ENCODE peak calls at places on chromosomes 6 and 20, in four cellular contexts. Z, Y, T and W are unnamed samples.

GRCh38 chr6:3228791-3229565 is 1.5 kb upstream of the TUBB2B start:
- DNase-seq in Y (peak; percentile 49), Z (peak; percentile 85), T (peak; percentile 78), W (peak; percentile 74)

GRCh38 chr6:14499804-14500203 is 382.2 kb downstream of the CD83 start:
- DNase-seq in Z (peak; percentile 79), T (peak; percentile 27), Y (peak; percentile 57), W (peak; percentile 90)

GRCh38 chr6:34189806-34190503 is 44.1 kb upstream of the GRM4 start:
- DNase-seq in Y (no peak), T (no peak), Z (no peak), W (no peak)

GRCh38 chr6:144590540-144590939 is 305.4 kb downstream of the UTRN start:
- DNase-seq in T (no peak), Z (no peak), Y (no peak), W (no peak)

GRCh38 chr20:23142162-23143050 is 56.3 kb upstream of the CD93 start:
- DNase-seq in Z (no peak), T (no peak), Y (no peak), W (no peak)

GRCh38 chr20:5393218-5393870 is 76.6 kb upstream of the PROKR2 start:
- DNase-seq in Z (peak; percentile 68), T (no peak), Y (no peak), W (peak; percentile 58)

GRCh38 chr6:134035823-134036296 is 16.6 kb downstream of the SLC2A12 start:
- DNase-seq in T (no peak), Z (no peak), Y (peak; percentile 15), W (no peak)

GRCh38 chr20:15642676-15643075 is 930.6 kb downstream of the KIF16B start:
- DNase-seq in T (no peak), Y (no peak), Z (no peak), W (no peak)

GRCh38 chr20:62557999-62558408 is 82.2 kb upstream of the GATA5 start:
- DNase-seq in Z (no peak), T (no peak), Y (no peak), W (no peak)

GRCh38 chr20:46670585-46671584 is 18.4 kb downstream of the TP53RK start:
- DNase-seq in T (no peak), Y (no peak), Z (no peak), W (no peak)

GRCh38 chr20:34532320-34532719 is 16.1 kb downstream of the DYNLRB1 start:
- DNase-seq in T (no peak), Y (no peak), Z (no peak), W (no peak)

GRCh38 chr6:156269751-156270369 is 507.3 kb upstream of the ARID1B start:
- DNase-seq in Z (no peak), T (no peak), Y (no peak), W (no peak)

GRCh38 chr6:141307309-141307998 is 825.3 kb upstream of the GJE1 start:
- DNase-seq in Y (no peak), Z (no peak), T (no peak), W (no peak)

GRCh38 chr6:21808551-21809181 is 215.1 kb downstream of the SOX4 start:
- DNase-seq in T (no peak), Z (no peak), Y (peak; percentile 60), W (no peak)

GRCh38 chr20:58712116-58712822 is 19.7 kb downstream of the NPEPL1 start:
- DNase-seq in Z (no peak), Y (peak; percentile 4), T (no peak), W (no peak)

GRCh38 chr20:17610566-17611289 is 40.9 kb downstream of the DSTN start:
- DNase-seq in Z (no peak), T (peak; percentile 23), Y (no peak), W (no peak)

GRCh38 chr6:165059032-165059431 is 250.4 kb downstream of the C6orf118 start:
- DNase-seq in Y (no peak), Z (no peak), T (no peak), W (no peak)

GRCh38 chr20:10332656-10333421 is 101.2 kb downstream of the MKKS start:
- DNase-seq in Z (no peak), T (no peak), Y (no peak), W (no peak)

GRCh38 chr20:62143976-62144825 is 632 bp downstream of the SS18L1 start:
- DNase-seq in T (peak; percentile 74), Y (peak; percentile 77), Z (peak; percentile 74), W (peak; percentile 77)

GRCh38 chr6:73774311-73774766 is 78.3 kb downstream of the CD109 start:
- DNase-seq in Y (no peak), T (no peak), Z (no peak), W (peak; percentile 49)

GRCh38 chr6:139753198-139753861 is 378.9 kb upstream of the CITED2 start:
- DNase-seq in T (peak; percentile 20), Y (no peak), Z (no peak), W (no peak)

GRCh38 chr6:1619666-1620503 is 10.2 kb downstream of the FOXC1 start:
- DNase-seq in Y (no peak), T (peak; percentile 75), Z (peak; percentile 77), W (no peak)

GRCh38 chr20:62117658-62118057 is 4.6 kb upstream of the LSM14B start:
- DNase-seq in T (no peak), Y (no peak), Z (peak; percentile 34), W (no peak)

GRCh38 chr6:357261-357790 is 34.2 kb upstream of the IRF4 start:
- DNase-seq in T (no peak), Z (no peak), Y (no peak), W (no peak)

GRCh38 chr6:121436172-121436965 is 923 bp downstream of the GJA1 start:
- DNase-seq in Z (peak; percentile 11), T (peak; percentile 50), Y (peak; percentile 14), W (peak; percentile 48)

GRCh38 chr6:30670760-30671527 is 1.9 kb downstream of the DHX16 start:
- DNase-seq in Y (no peak), T (peak; percentile 38), Z (peak; percentile 33), W (no peak)

GRCh38 chr6:104995989-104996617 is 39.2 kb downstream of the LIN28B start:
- DNase-seq in Z (no peak), T (no peak), Y (peak; percentile 35), W (peak; percentile 14)

GRCh38 chr6:109243863-109244825 is 138.1 kb downstream of the CD164 start:
- DNase-seq in T (no peak), Z (no peak), Y (no peak), W (no peak)

GRCh38 chr6:52909531-52909930 is at the start of gene GSTA3:
- DNase-seq in T (no peak), Z (no peak), Y (no peak), W (no peak)

GRCh38 chr6:142339969-142340368 is 38.2 kb downstream of the ADGRG6 start:
- DNase-seq in Z (no peak), Y (no peak), T (no peak), W (no peak)

GRCh38 chr20:24873015-24873620 is 76.0 kb upstream of the CST7 start:
- DNase-seq in Y (no peak), T (no peak), Z (no peak), W (no peak)

GRCh38 chr6:43468748-43469681 is 8.4 kb upstream of the TJAP1 start:
- DNase-seq in Y (no peak), T (peak; percentile 20), Z (peak; percentile 58), W (no peak)

GRCh38 chr20:59772931-59773913 is 160.2 kb downstream of the SYCP2 start:
- DNase-seq in T (no peak), Y (no peak), Z (no peak), W (no peak)

GRCh38 chr20:19761853-19762252 is 3.8 kb downstream of the RIN2 start:
- DNase-seq in Z (no peak), T (no peak), Y (no peak), W (no peak)

GRCh38 chr6:149152521-149152920 is 165.0 kb upstream of the TAB2 start:
- DNase-seq in T (no peak), Z (no peak), Y (no peak), W (no peak)

GRCh38 chr6:78875505-78875904 is 8.2 kb downstream of the IRAK1BP1 start:
- DNase-seq in T (no peak), Z (no peak), Y (no peak), W (no peak)

GRCh38 chr20:39245685-39246311 is 283.7 kb downstream of the DHX35 start:
- DNase-seq in Y (no peak), T (no peak), Z (no peak), W (no peak)
- TF ChIP-seq EZH2 in Y (no peak), T (no peak), Z (no peak), W (no peak)

DNA sequence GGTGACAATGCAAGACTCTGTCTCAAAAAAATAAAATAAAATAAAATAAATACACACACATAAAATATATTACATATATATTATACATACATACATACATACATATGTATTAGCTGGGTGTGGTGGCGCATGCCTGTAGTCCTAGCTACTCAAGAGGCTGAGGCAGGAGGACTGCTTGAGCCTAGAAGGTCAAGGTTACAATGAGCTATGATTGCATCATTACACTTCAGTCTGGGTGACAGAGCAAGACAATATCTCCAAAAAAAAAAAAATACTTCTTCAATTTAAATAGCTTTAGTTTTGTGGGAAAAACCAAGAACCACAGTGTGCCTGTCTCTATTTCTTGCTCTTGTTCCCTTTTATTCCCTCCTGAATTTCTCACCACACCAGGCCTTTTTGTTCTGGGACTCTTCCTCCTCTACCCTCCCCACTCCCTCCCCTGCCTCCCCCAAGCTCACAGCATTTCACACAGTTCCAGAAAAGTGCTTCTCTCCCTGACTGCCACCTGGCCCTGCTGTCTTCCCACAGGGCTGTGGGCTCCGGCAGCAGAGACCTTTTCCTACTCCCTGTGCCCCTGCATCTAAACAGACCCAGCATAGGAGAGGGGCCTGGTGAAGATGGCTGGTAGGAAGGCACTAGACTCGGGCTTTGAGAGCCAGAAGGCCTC is 1.3 kb downstream of the C20orf203 start:
- DNase-seq in Y (no peak), Z (no peak), T (peak; percentile 32), W (no peak)
- H3K4me3 ChIP-seq in Y (no peak overlapping the region), Z (no peak overlapping the region), T (no peak overlapping the region), W (no peak overlapping the region)

GRCh38 chr20:6689339-6689973 is 78.0 kb upstream of the BMP2 start:
- DNase-seq in Z (no peak), T (no peak), Y (no peak), W (no peak)

GRCh38 chr20:6692566-6693168 is 74.8 kb upstream of the BMP2 start:
- DNase-seq in Z (peak; percentile 8), Y (peak; percentile 58), T (no peak), W (no peak)

GRCh38 chr20:6691541-6691940 is 75.9 kb upstream of the BMP2 start:
- DNase-seq in Y (no peak), Z (no peak), T (no peak), W (no peak)

GRCh38 chr20:6696001-6696400 is 71.5 kb upstream of the BMP2 start:
- DNase-seq in T (no peak), Y (no peak), Z (no peak), W (no peak)

GRCh38 chr20:6693178-6693807 is 74.2 kb upstream of the BMP2 start:
- DNase-seq in Z (no peak), Y (no peak), T (no peak), W (no peak)
- H3K27ac ChIP-seq in Z (no peak overlapping the region), Y (peak overlapping the region; percentile 89), T (no peak overlapping the region), W (no peak overlapping the region)

GRCh38 chr6:98841589-98842488 is 7.5 kb downstream of the POU3F2 start:
- DNase-seq in T (no peak), Y (no peak), Z (peak; percentile 44), W (no peak)
- TF ChIP-seq EZH2 in T (peak; percentile 90), Y (peak; percentile 97), Z (peak; percentile 91), W (no peak)

GRCh38 chr20:36540551-36541211 is 638 bp upstream of the MYL9 start:
- DNase-seq in Z (peak; percentile 24), T (peak; percentile 50), Y (no peak), W (no peak)
- H3K4me3 ChIP-seq in Z (peak overlapping the region; percentile 65), T (peak overlapping the region; percentile 82), Y (peak overlapping the region; percentile 89), W (no peak overlapping the region)